ENCODE peak calls at places on chromosomes 16 and 17, in five cellular contexts. Q is neuronal stem cell, T is pancreas, X is BE2C, V is stomach. S is an unnamed sample.
A peak's percentile ranks its signal among the peaks of the same experiment; 100 is the strongest.

GRCh38 chr17:8954339-8954738 is 11.2 kb downstream of the PIK3R5 start:
- DNase-seq in X (no peak), Q (no peak), V (peak; percentile 50), T (no peak), S (peak; percentile 83)

GRCh38 chr17:37726891-37727780 is 17.7 kb downstream of the HNF1B start:
- DNase-seq in Q (no peak), T (peak; percentile 76), X (no peak), V (peak; percentile 80), S (no peak)

GRCh38 chr16:14309906-14310305 is 238.8 kb downstream of the MRTFB start:
- DNase-seq in Q (no peak), T (no peak), X (no peak), V (no peak), S (no peak)

GRCh38 chr17:4229627-4230026 is 34.2 kb downstream of the ANKFY1 start:
- DNase-seq in T (no peak), Q (no peak), X (no peak), V (no peak), S (no peak)

GRCh38 chr16:3919413-3919812 is 38.9 kb upstream of the CREBBP start:
- DNase-seq in Q (no peak), T (no peak), X (no peak), V (no peak), S (no peak)

GRCh38 chr16:58661199-58661830 is 23.3 kb downstream of the SLC38A7 start:
- DNase-seq in X (peak; percentile 72), V (peak; percentile 41), T (peak; percentile 50), Q (peak; percentile 58), S (peak; percentile 74)

GRCh38 chr17:76333673-76334505 is 19.8 kb downstream of the PRPSAP1 start:
- DNase-seq in X (no peak), Q (no peak), T (no peak), V (no peak), S (no peak)

GRCh38 chr17:65920996-65921395 is 270.9 kb downstream of the CEP112 start:
- DNase-seq in V (no peak), X (no peak), Q (no peak), T (no peak), S (no peak)

GRCh38 chr16:69324585-69325253 is 5.7 kb downstream of the PDF start:
- DNase-seq in V (no peak), T (no peak), Q (no peak), X (no peak), S (peak; percentile 38)

GRCh38 chr17:39791296-39791992 is 53.7 kb downstream of the GRB7 start:
- DNase-seq in Q (peak; percentile 35), X (no peak), T (no peak), V (no peak), S (no peak)

GRCh38 chr17:31564883-31565297 is 173.4 kb downstream of the RAB11FIP4 start:
- DNase-seq in V (no peak), X (no peak), Q (no peak), T (no peak), S (no peak)

GRCh38 chr17:15456972-15457722 is 10.3 kb downstream of the CDRT4 start:
- DNase-seq in T (peak; percentile 34), X (no peak), Q (no peak), V (no peak), S (no peak)

GRCh38 chr16:472199-472504 is 46.7 kb downstream of the RAB11FIP3 start:
- DNase-seq in V (no peak), X (no peak), T (no peak), Q (no peak), S (no peak)

GRCh38 chr16:2027024-2028010 is 615 bp downstream of the NHERF2 start:
- DNase-seq in V (no peak), Q (no peak), X (no peak), T (no peak), S (no peak)

GRCh38 chr16:71473891-71474290 is 11.8 kb upstream of the ZNF23 start:
- DNase-seq in V (no peak), T (no peak), X (no peak), Q (no peak), S (no peak)

GRCh38 chr16:17275989-17276530 is 194.7 kb downstream of the XYLT1 start:
- DNase-seq in T (no peak), V (no peak), Q (no peak), X (no peak), S (no peak)

GRCh38 chr16:75351183-75351582 is 82.1 kb downstream of the CFDP1 start:
- DNase-seq in Q (no peak), X (no peak), T (no peak), V (no peak), S (no peak)

GRCh38 chr17:77456951-77457548 is 316.3 kb downstream of the SEC14L1 start:
- DNase-seq in V (no peak), X (no peak), T (no peak), Q (no peak), S (no peak)
- H3K4me1 ChIP-seq in V (peaks cover 95% of the 10 kb centered on the region), X (peaks cover 6% of the 10 kb centered on the region), T (peaks cover 5% of the 10 kb centered on the region), Q (peaks cover 34% of the 10 kb centered on the region), S (peaks cover 3% of the 10 kb centered on the region)

GRCh38 chr16:57616241-57616640 is 12.2 kb upstream of the ADGRG1 start:
- DNase-seq in Q (no peak), X (peak; percentile 1), T (peak; percentile 1), V (peak; percentile 16), S (peak; percentile 24)
- H3K4me1 ChIP-seq in Q (peaks cover 5% of the 10 kb centered on the region), X (peaks cover 9% of the 10 kb centered on the region), T (peaks cover 26% of the 10 kb centered on the region), V (peaks cover 26% of the 10 kb centered on the region), S (no peaks in the 10 kb centered on the region)

DNA sequence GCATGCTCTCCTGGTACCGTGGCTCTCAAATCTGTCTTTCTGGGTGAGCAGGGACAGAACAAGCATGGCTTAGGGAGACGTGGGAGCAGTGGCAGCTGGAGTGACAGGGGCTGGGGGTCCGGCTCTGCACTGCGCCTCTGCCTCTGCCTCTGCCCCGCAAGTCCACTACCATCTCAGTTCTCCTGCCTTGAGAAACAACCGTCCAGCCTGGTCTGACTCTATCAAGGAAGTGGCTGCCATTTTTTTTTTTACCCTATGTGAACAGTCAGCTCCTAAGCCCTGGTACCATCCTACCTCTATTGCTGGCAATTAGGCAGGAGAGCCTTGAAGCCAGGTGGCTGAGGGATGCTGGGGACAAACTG is 16.1 kb downstream of the HIC1 start:
- DNase-seq in Q (no peak), T (no peak), X (no peak), V (no peak), S (no peak)
- H3K4me1 ChIP-seq in Q (no peaks in the 10 kb centered on the region), T (no peaks in the 10 kb centered on the region), X (peaks cover 13% of the 10 kb centered on the region), V (peaks cover 57% of the 10 kb centered on the region), S (no peaks in the 10 kb centered on the region)

DNA sequence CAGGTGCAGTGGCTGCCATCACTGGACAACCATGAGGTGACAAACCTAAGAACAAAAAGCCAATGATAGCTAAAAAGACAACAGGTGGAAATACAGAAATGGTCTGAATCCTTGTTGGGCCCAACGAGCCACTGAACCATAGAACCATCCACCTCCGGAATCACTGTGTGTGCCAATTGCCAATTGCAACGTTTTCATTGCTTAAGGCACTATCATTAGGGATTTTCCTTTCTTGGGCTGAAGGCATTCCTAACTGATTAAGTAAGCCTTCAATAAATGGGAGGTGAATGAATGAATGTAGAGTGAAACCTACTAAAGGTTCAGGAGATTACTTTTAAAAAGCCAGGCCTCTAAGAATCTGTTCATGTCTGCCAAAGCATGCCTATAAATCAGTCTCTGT is 3.6 kb downstream of the USP31 start:
- DNase-seq in Q (no peak), X (no peak), T (no peak), V (no peak), S (no peak)
- H3K4me1 ChIP-seq in Q (peaks cover 7% of the 10 kb centered on the region), X (no peaks in the 10 kb centered on the region), T (peaks cover 13% of the 10 kb centered on the region), V (peaks cover 68% of the 10 kb centered on the region), S (peaks cover 47% of the 10 kb centered on the region)

DNA sequence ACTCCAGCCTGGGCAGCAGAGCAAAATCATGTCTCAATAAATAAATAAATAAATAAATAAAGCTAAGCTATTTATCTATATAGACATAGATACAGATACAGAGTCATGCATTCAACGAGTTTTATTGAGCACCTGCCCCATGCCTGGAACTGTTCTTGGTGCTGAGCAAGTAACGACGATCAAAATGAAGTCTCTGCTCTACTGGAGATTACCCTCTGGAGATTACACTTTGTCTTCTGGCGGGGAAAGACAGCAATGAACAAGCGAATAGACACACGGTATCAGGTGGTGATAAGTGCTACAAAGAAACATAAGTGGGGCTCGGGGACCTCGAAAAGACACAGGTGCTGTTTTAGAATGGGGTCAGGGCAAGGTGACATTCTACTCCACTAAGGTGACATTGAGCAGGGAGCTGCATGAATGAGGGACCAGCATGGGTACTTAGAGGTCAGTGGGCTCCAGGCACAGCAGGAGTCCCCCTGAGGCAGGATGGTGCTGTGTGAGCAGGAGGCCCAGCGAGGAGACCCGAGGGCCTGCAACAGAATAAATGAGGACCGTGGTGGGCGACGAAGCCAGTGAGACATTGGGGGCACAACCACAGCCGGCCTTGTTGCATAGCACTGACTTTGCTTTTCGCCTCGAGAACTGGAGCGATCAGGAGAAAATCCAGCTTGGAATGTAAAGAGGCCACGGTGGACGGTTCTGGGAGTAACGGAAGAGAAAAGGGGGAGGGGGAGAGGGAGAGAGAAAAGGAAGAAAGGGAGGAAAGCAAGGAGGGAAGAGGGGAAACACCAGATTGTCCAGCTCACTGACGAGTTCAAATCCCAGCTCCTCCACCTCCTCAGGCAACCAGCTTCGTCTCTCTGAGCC is 42.4 kb upstream of the MEAK7 start:
- DNase-seq in X (no peak), Q (no peak), T (no peak), V (no peak), S (no peak)
- H3K4me1 ChIP-seq in X (peaks cover 3% of the 10 kb centered on the region), Q (peaks cover 53% of the 10 kb centered on the region), T (no peaks in the 10 kb centered on the region), V (no peaks in the 10 kb centered on the region), S (no peaks in the 10 kb centered on the region)

DNA sequence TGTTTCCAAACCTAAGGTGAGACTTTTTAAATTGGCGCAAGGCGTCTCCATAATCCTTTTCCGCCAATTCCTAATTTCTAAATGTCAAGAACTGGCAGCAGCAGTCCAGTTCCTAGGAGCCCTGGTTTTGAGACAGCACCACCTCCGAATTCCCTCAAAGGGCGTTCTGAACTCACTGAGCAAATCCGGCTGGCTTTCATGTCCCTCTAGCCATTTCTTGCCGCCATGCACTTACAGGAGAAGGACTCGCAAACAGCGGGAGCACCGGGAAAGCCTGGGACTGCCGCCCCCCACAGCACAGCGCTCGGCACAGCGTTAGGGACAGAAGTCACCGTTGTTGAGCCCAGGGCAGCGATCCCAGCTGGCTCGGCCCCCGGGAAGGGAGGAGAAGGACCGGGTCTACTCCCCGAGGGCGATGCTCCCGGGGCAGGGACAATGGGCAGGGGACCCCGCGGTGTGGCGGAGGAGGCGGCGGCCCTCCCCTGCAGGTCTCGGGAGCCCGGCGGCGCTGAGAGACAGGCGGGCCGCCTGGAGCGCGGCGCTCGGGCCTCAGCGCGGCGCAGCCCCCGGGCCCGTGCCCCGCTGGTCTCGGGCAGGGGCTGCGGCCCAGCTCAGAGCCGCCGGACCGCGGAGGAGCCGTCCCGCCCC is 545 bp downstream of the ARHGAP17 start:
- DNase-seq in Q (peak; percentile 46), V (peak; percentile 45), T (peak; percentile 31), X (peak; percentile 56), S (no peak)
- H3K4me1 ChIP-seq in Q (peaks cover 4% of the 10 kb centered on the region), V (peaks cover 50% of the 10 kb centered on the region), T (peaks cover 16% of the 10 kb centered on the region), X (no peaks in the 10 kb centered on the region), S (peaks cover 8% of the 10 kb centered on the region)